ENCODE peak calls at places on chromosomes 2 and 18, in nine cellular contexts. K is SK-N-SH, R is H1, T is lower lobe of right lung, J is cardiac muscle cell, B is body of pancreas, N is right atrium auricular region, H is endothelial cell of umbilical vein, Y is PC-9. Q is an unnamed sample.

GRCh38 chr2:183614797-183615429 is 490.7 kb downstream of the NUP35 start:
- DNase-seq in K (peak; percentile 9), R (no peak), T (no peak), J (peak; percentile 23), B (peak; percentile 41), N (no peak), H (no peak), Y (no peak), Q (no peak)

GRCh38 chr2:85862426-85862825 is 26.4 kb downstream of the ST3GAL5 start:
- DNase-seq in K (no peak), R (no peak), T (no peak), J (no peak), B (no peak), N (no peak), H (no peak), Y (no peak), Q (no peak)

GRCh38 chr2:98027535-98027934 is 31.8 kb upstream of the TMEM131 start:
- DNase-seq in K (no peak), R (peak; percentile 24), T (no peak), J (no peak), B (no peak), N (no peak), H (no peak), Y (no peak), Q (no peak)

GRCh38 chr18:35710581-35710980 is 129.0 kb downstream of the GALNT1 start:
- DNase-seq in K (no peak), R (no peak), T (no peak), J (no peak), B (no peak), N (no peak), H (peak; percentile 77), Y (no peak), Q (no peak)

GRCh38 chr18:37176307-37176934 is 347.5 kb downstream of the KIAA1328 start:
- DNase-seq in K (no peak), R (no peak), T (no peak), J (no peak), B (no peak), N (no peak), H (no peak), Y (peak; percentile 62), Q (no peak)

GRCh38 chr2:8285081-8285480 is 396.8 kb upstream of the ID2 start:
- DNase-seq in K (no peak), R (no peak), T (no peak), J (no peak), B (no peak), N (no peak), H (no peak), Y (no peak), Q (no peak)

GRCh38 chr2:230485801-230486341 is 69.9 kb downstream of the SP100 start:
- DNase-seq in K (no peak), R (no peak), T (no peak), J (no peak), B (no peak), N (no peak), H (no peak), Y (no peak), Q (no peak)

GRCh38 chr2:25473758-25474335 is 132.1 kb upstream of the DNMT3A start:
- DNase-seq in K (peak; percentile 72), R (no peak), T (peak; percentile 49), J (peak; percentile 80), B (peak; percentile 72), N (no peak), H (peak; percentile 74), Y (no peak), Q (no peak)

GRCh38 chr2:148022351-148022750 is 1.5 kb downstream of the MBD5 start:
- DNase-seq in K (no peak), R (no peak), T (no peak), J (no peak), B (no peak), N (no peak), H (peak; percentile 18), Y (no peak), Q (no peak)

GRCh38 chr18:903703-904102 is 968 bp upstream of the ADCYAP1 start:
- DNase-seq in K (no peak), R (peak; percentile 88), T (peak; percentile 57), J (peak; percentile 83), B (peak; percentile 60), N (no peak), H (peak; percentile 42), Y (no peak), Q (no peak)

DNA sequence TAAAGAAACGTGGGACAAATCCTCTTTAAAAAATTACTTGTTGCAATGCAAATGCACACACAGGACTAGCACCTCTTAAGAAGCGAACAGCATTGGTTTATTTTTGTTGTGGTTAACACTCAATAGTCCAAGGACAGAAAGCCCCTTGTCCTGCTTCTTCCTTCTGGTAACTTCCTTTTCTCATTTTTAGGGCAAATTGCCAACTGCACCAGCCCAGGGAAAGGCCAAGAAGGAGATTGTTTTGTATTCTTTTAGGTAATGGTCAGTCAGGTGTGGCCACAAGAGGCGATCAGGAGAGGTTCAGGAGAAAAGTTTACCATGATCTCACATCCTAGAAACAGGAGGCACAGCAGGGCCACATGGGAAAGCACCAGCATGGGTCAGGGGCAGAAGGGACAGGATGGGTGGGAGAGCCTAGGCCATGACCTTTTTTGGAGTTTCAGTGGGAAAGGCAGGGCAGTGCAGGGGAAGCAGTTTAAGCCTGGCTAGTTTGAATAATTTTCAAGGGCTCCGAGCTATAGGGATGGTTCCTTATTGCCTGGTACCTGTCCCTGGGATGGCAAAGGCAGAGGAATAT is 73.0 kb downstream of the CHRNA1 start:
- DNase-seq in K (no peak), R (no peak), T (no peak), J (no peak), B (no peak), N (no peak), H (no peak), Y (no peak), Q (no peak)
- TF ChIP-seq CTCF in K (no peak), R (no peak), T (no peak), J (no peak), B (no peak), N (no peak), H (no peak), Y (no peak), Q (no peak)

DNA sequence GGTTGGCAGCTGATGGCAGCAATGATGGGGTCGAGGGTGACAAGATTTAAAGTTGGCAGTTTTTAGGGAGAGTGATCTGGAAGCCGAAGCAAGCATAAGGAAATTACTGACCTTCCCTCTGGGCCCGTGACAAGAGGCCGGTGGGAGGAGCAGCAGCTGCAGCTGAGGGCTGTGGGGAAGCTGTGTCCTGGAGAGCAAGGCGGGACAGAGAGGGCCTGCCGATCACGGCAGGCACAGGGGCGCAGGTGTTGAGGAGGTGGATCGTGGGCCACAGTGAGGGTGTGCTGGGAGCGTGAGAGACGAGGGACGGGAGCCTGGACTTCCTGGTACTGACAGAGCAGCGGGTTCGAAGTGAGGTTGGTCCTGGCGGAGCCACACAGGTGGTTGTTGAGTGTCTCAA is 31.0 kb downstream of the TRAF3IP1 start:
- DNase-seq in K (no peak), R (no peak), T (no peak), J (no peak), B (peak; percentile 69), N (no peak), H (no peak), Y (no peak), Q (no peak)
- H3K36me3 ChIP-seq in K (peaks cover 37% of the 10 kb centered on the region), R (peaks cover 4% of the 10 kb centered on the region), T (peaks cover 53% of the 10 kb centered on the region), J (peaks cover 17% of the 10 kb centered on the region), B (peaks cover 2% of the 10 kb centered on the region), N (peaks cover 27% of the 10 kb centered on the region), H (peaks cover 2% of the 10 kb centered on the region), Y (peaks cover 12% of the 10 kb centered on the region), Q (peaks cover 5% of the 10 kb centered on the region)

GRCh38 chr2:54439582-54439981 is 16.5 kb upstream of the SPTBN1 start:
- DNase-seq in K (no peak), R (no peak), T (no peak), J (no peak), B (no peak), N (no peak), H (no peak), Y (no peak), Q (no peak)
- TF ChIP-seq CTCF in K (no peak), R (no peak), T (no peak), J (no peak), B (no peak), N (no peak), H (no peak), Y (no peak), Q (no peak)

GRCh38 chr2:101291973-101292372 is 16.5 kb downstream of the RNF149 start:
- DNase-seq in K (no peak), R (no peak), T (no peak), J (no peak), B (no peak), N (no peak), H (no peak), Y (no peak), Q (no peak)
- H3K36me3 ChIP-seq in K (peaks cover 38% of the 10 kb centered on the region), R (no peaks in the 10 kb centered on the region), T (peaks cover 76% of the 10 kb centered on the region), J (peaks cover 5% of the 10 kb centered on the region), B (peaks cover 9% of the 10 kb centered on the region), N (peaks cover 61% of the 10 kb centered on the region), H (peaks cover 8% of the 10 kb centered on the region), Y (peaks cover 47% of the 10 kb centered on the region), Q (peaks cover 5% of the 10 kb centered on the region)

DNA sequence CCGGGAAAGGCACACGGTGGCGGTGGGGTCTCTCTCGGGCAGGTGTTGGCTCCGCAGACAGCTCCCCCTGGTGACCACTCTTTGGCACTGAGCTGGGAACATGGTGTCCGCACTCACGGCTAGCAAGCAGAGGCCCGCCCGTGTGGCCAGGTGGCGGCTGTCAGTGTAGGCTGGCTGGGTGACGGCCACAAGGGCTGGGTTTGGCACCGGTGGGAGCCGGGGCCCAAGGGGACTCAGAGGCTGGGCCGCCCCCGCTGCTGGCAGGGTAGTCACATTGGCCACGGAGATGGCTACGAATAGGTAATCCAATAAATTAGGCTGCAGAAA is 1071.7 kb downstream of the RPIA start:
- DNase-seq in K (peak; percentile 39), R (peak; percentile 57), T (peak; percentile 49), J (no peak), B (no peak), N (no peak), H (no peak), Y (no peak), Q (no peak)
- TF ChIP-seq CTCF in K (peak; percentile 41), R (no peak), T (no peak), J (no peak), B (no peak), N (no peak), H (no peak), Y (no peak), Q (no peak)

GRCh38 chr2:26952374-26952773 is 18.1 kb upstream of the MAPRE3 start:
- DNase-seq in K (no peak), R (no peak), T (no peak), J (no peak), B (no peak), N (no peak), H (no peak), Y (no peak), Q (no peak)
- H3K36me3 ChIP-seq in K (no peaks in the 10 kb centered on the region), R (no peaks in the 10 kb centered on the region), T (no peaks in the 10 kb centered on the region), J (no peaks in the 10 kb centered on the region), B (no peaks in the 10 kb centered on the region), N (no peaks in the 10 kb centered on the region), H (no peaks in the 10 kb centered on the region), Y (no peaks in the 10 kb centered on the region), Q (no peaks in the 10 kb centered on the region)

Q was measured in BJ.